ENCODE peak calls at places on chromosomes 1 and 21, in eight cellular contexts. Y is PC-9; R is CD8-positive, alpha-beta memory T cell; I is left lung; B is breast epithelium; Z is suprapubic skin; X is DND-41; K is cardiac muscle cell. N is an unnamed sample.

GRCh38 chr1:51014878-51015277 is 44.8 kb downstream of the CDKN2C start:
- DNase-seq in B (no peak), Z (no peak), K (no peak), X (no peak), Y (no peak), R (no peak), I (no peak), N (no peak)

GRCh38 chr1:14363191-14363590 is 235.3 kb upstream of the KAZN start:
- DNase-seq in R (no peak), B (no peak), K (no peak), I (no peak), Z (no peak), X (no peak), Y (no peak), N (no peak)

GRCh38 chr1:211548321-211549091 is 30.5 kb downstream of the SLC30A1 start:
- DNase-seq in I (no peak), B (no peak), Z (peak; percentile 60), K (peak; percentile 30), Y (peak; percentile 84), R (no peak), X (no peak), N (no peak)

GRCh38 chr1:36008546-36009197 is 75.2 kb upstream of the TEKT2 start:
- DNase-seq in I (no peak), Z (no peak), B (no peak), R (no peak), K (peak; percentile 0), Y (peak; percentile 87), X (no peak), N (no peak)

GRCh38 chr1:234769284-234769998 is 159.5 kb upstream of the IRF2BP2 start:
- DNase-seq in B (no peak), Z (no peak), X (no peak), R (no peak), K (no peak), Y (no peak), I (no peak), N (no peak)

GRCh38 chr1:229716064-229716463 is 90.0 kb downstream of the URB2 start:
- DNase-seq in B (no peak), I (no peak), Z (no peak), X (no peak), Y (no peak), K (no peak), R (no peak), N (no peak)

GRCh38 chr1:9846611-9847171 is 22.9 kb upstream of the CLSTN1 start:
- DNase-seq in Z (no peak), B (no peak), Y (no peak), K (no peak), I (no peak), X (no peak), R (no peak), N (no peak)

GRCh38 chr1:2238361-2239055 is 10.4 kb downstream of the SKI start:
- DNase-seq in K (no peak), B (no peak), Y (no peak), X (no peak), I (no peak), Z (no peak), R (peak; percentile 42), N (no peak)

DNA sequence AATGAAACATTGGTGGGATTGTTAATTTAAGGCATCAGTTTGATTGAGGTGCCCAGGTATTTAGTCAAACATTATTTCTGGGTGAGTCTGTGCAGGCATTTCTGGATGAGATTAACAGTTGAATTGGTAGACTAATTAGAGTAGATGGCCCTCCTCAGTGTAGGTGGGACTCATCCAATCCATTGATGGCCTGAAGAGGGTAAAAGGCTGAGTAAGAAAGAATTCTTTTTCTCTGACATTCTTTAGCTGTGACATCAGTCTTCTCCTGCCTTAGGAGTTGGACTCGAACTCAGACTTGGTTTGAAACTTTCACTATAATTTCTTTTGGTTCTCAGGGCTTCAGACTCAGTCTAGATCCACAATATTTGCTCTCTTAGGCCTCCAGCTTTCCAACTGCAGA is 59.6 kb upstream of the ADAMTS5 start:
- DNase-seq in X (no peak), Z (no peak), K (no peak), B (no peak), Y (no peak), R (no peak), I (no peak), N (no peak)
- H3K9me3 ChIP-seq in X (no peaks in the 10 kb centered on the region), Z (no peaks in the 10 kb centered on the region), K (no peaks in the 10 kb centered on the region), B (no peaks in the 10 kb centered on the region), Y (no peaks in the 10 kb centered on the region), R (no peaks in the 10 kb centered on the region), I (no peaks in the 10 kb centered on the region), N (no peaks in the 10 kb centered on the region)

GRCh38 chr1:12594966-12595838 is 22.8 kb downstream of the DHRS3 start:
- DNase-seq in K (peak; percentile 71), Y (peak; percentile 49), I (peak; percentile 77), X (no peak), R (no peak), B (peak; percentile 89), Z (no peak), N (peak; percentile 81)

GRCh38 chr1:12597792-12598191 is 20.2 kb downstream of the DHRS3 start:
- DNase-seq in B (peak; percentile 91), R (no peak), Z (no peak), I (peak; percentile 78), K (no peak), X (no peak), Y (no peak), N (peak; percentile 69)

GRCh38 chr1:12594490-12594889 is 23.5 kb downstream of the DHRS3 start:
- DNase-seq in R (no peak), Z (no peak), K (no peak), X (no peak), I (no peak), Y (no peak), B (no peak), N (no peak)

GRCh38 chr1:12593621-12594066 is 24.4 kb downstream of the DHRS3 start:
- DNase-seq in B (peak; percentile 52), R (no peak), Z (no peak), Y (no peak), K (no peak), I (no peak), X (no peak), N (no peak)

DNA sequence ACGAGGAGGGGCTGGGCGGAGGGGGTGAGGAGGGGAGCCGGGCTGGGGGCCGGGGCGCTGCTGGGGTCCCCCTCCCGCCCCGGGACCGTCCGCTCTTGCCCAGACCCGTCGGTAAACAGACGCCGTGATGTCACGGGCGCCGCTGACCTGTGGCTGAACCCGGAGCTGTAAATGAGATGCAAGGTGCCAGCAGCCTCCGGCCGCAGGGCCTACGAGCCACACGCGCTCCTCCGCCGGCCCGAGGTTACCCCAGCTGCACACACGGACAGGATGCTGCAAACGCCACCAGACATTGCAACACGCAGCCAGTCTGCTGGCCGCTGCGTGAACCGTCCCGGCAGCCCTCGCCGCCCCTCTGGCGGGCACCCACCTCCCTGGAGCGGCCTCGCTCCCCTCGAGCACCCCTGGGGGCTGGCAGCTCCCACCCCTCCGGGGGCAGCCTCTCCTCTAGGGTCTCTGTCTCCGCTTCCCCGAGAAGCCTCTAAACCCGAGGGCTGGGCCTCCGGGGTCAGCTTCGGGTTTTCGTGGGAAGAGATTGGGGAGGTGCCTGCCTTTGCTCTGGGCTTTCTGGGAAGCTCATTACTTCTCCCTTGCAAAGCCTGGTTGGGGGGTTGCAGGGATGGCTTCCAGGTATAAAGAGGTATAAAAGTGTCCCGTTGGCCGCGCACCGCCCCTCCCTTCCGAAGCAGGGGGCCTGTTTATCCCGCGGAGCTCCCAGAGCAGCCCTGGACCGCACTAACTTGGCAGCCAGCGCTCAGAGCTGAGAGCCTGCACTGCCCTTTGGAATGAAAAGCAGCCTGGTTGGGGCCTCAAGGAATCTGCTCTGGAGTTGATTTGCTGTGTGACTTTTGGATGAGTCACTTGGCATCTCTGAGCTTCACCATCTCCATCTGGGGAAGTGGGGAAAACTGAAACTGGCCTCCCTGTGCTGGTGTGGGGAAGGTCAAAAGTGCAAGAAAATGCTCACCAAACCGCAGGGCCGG is 21.9 kb downstream of the DHRS3 start:
- DNase-seq in R (no peak), I (peak; percentile 90), Y (peak; percentile 90), Z (peak; percentile 93), X (no peak), B (peak; percentile 97), K (peak; percentile 79), N (peak; percentile 83)
- H3K4me1 ChIP-seq in R (peaks cover 44% of the 10 kb centered on the region), I (peaks cover 33% of the 10 kb centered on the region), Y (peaks cover 68% of the 10 kb centered on the region), Z (peaks cover 99% of the 10 kb centered on the region), X (no peaks in the 10 kb centered on the region), B (peaks cover 23% of the 10 kb centered on the region), K (peaks cover 6% of the 10 kb centered on the region), N (peaks cover 98% of the 10 kb centered on the region)

GRCh38 chr1:206660136-206660535 is 24.6 kb upstream of the MAPKAPK2 start:
- DNase-seq in R (no peak), K (no peak), B (no peak), Z (no peak), X (no peak), I (no peak), Y (no peak), N (no peak)

GRCh38 chr1:206661161-206661820 is 23.4 kb upstream of the MAPKAPK2 start:
- DNase-seq in Y (no peak), X (no peak), I (no peak), R (no peak), Z (no peak), B (no peak), K (no peak), N (no peak)

GRCh38 chr1:206658264-206658980 is 23.1 kb downstream of the DYRK3 start:
- DNase-seq in B (no peak), I (no peak), K (peak; percentile 80), Z (no peak), X (peak; percentile 63), Y (no peak), R (peak; percentile 59), N (no peak)

GRCh38 chr1:206656936-206657335 is 21.6 kb downstream of the DYRK3 start:
- DNase-seq in R (no peak), Z (no peak), X (no peak), Y (no peak), I (no peak), K (no peak), B (no peak), N (no peak)

DNA sequence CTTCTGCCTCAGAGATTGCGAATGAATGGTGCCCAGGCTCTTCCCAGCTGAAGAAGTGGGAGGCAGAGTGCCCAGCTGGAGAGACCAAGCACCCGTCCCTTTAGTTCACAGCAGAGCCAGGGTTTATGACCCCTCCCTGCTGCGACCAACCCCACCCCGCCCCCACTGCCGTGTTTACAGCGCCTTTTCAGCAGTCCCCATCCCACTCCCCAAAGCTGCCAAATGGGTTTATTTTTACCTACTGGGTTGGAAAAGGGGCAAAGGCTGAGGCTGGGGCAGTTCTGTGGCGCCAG is 23.6 kb downstream of the DYRK3 start:
- DNase-seq in X (no peak), I (no peak), Y (no peak), B (no peak), Z (no peak), K (no peak), R (no peak), N (peak; percentile 28)
- H3K4me3 ChIP-seq in X (no peak overlapping the region), I (no peak overlapping the region), Y (no peak overlapping the region), B (no peak overlapping the region), Z (no peak overlapping the region), K (no peak overlapping the region), R (no peak overlapping the region), N (no peak overlapping the region)

GRCh38 chr1:6899141-6899540 is 113.9 kb downstream of the CAMTA1 start:
- DNase-seq in X (no peak), Y (no peak), Z (no peak), I (no peak), R (no peak), B (no peak), K (no peak), N (no peak)

GRCh38 chr1:6905790-6906189 is 120.5 kb downstream of the CAMTA1 start:
- DNase-seq in I (no peak), Y (no peak), K (no peak), X (no peak), B (no peak), Z (no peak), R (no peak), N (no peak)

GRCh38 chr1:6899621-6900020 is 114.4 kb downstream of the CAMTA1 start:
- DNase-seq in R (no peak), B (no peak), Y (no peak), I (no peak), Z (no peak), X (no peak), K (no peak), N (no peak)

GRCh38 chr1:6904476-6905170 is 119.4 kb downstream of the CAMTA1 start:
- DNase-seq in X (no peak), K (no peak), I (no peak), Z (no peak), Y (no peak), R (no peak), B (peak; percentile 63), N (no peak)

GRCh38 chr1:6902153-6902552 is 116.9 kb downstream of the CAMTA1 start:
- DNase-seq in K (no peak), X (no peak), Y (no peak), I (no peak), R (no peak), Z (no peak), B (no peak), N (no peak)
- H3K9me3 ChIP-seq in K (no peaks in the 10 kb centered on the region), X (no peaks in the 10 kb centered on the region), Y (no peaks in the 10 kb centered on the region), I (no peaks in the 10 kb centered on the region), R (no peaks in the 10 kb centered on the region), Z (no peaks in the 10 kb centered on the region), B (no peaks in the 10 kb centered on the region), N (no peaks in the 10 kb centered on the region)